ENCODE peak calls at places on chromosomes 12 and 14, in eight cellular contexts. One of them, this sample, is unnamed.

GRCh38 chr12:28742791-28743190 is 406.3 kb upstream of the FAR2 start:
- DNase-seq in prostate gland: no peak
- DNase-seq in transverse colon: no peak
- DNase-seq in sigmoid colon: no peak
- DNase-seq in suprapubic skin: no peak
- DNase-seq in GM12878: no peak
- DNase-seq in K562: no peak
- DNase-seq in stomach: no peak
- DNase-seq in this sample: no peak

GRCh38 chr12:20101046-20101445 is 267.3 kb upstream of the PDE3A start:
- DNase-seq in prostate gland: no peak
- DNase-seq in stomach: no peak
- DNase-seq in GM12878: no peak
- DNase-seq in sigmoid colon: peak
- DNase-seq in suprapubic skin: no peak
- DNase-seq in transverse colon: no peak
- DNase-seq in K562: no peak
- DNase-seq in this sample: no peak

GRCh38 chr14:105388110-105388951 is 10.0 kb upstream of the TEX22 start:
- DNase-seq in GM12878: no peak
- DNase-seq in prostate gland: no peak
- DNase-seq in K562: no peak
- DNase-seq in sigmoid colon: no peak
- DNase-seq in suprapubic skin: no peak
- DNase-seq in transverse colon: no peak
- DNase-seq in stomach: no peak
- DNase-seq in this sample: no peak

GRCh38 chr14:36952702-36953101 is 219.7 kb downstream of the SLC25A21 start:
- DNase-seq in suprapubic skin: no peak
- DNase-seq in transverse colon: no peak
- DNase-seq in K562: no peak
- DNase-seq in sigmoid colon: no peak
- DNase-seq in stomach: no peak
- DNase-seq in GM12878: no peak
- DNase-seq in prostate gland: no peak
- DNase-seq in this sample: no peak

GRCh38 chr12:43812926-43813325 is 6.8 kb upstream of the TWF1 start:
- DNase-seq in suprapubic skin: no peak
- DNase-seq in prostate gland: no peak
- DNase-seq in sigmoid colon: no peak
- DNase-seq in K562: no peak
- DNase-seq in GM12878: no peak
- DNase-seq in stomach: no peak
- DNase-seq in transverse colon: no peak
- DNase-seq in this sample: no peak

GRCh38 chr12:107207931-107208515 is 114.7 kb upstream of the CRY1 start:
- DNase-seq in stomach: no peak
- DNase-seq in transverse colon: no peak
- DNase-seq in K562: no peak
- DNase-seq in GM12878: no peak
- DNase-seq in suprapubic skin: no peak
- DNase-seq in prostate gland: no peak
- DNase-seq in sigmoid colon: no peak
- DNase-seq in this sample: no peak

GRCh38 chr12:101110856-101111255 is 99.2 kb downstream of the SLC5A8 start:
- DNase-seq in K562: no peak
- DNase-seq in suprapubic skin: no peak
- DNase-seq in sigmoid colon: no peak
- DNase-seq in GM12878: no peak
- DNase-seq in prostate gland: no peak
- DNase-seq in transverse colon: no peak
- DNase-seq in stomach: no peak
- DNase-seq in this sample: no peak

GRCh38 chr14:103190731-103191130 is 67.5 kb downstream of the TNFAIP2 start:
- DNase-seq in K562: no peak
- DNase-seq in stomach: no peak
- DNase-seq in prostate gland: no peak
- DNase-seq in transverse colon: no peak
- DNase-seq in suprapubic skin: no peak
- DNase-seq in sigmoid colon: peak
- DNase-seq in GM12878: no peak
- DNase-seq in this sample: no peak

GRCh38 chr12:101875112-101875961 is 2.0 kb upstream of the DRAM1 start:
- DNase-seq in K562: no peak
- DNase-seq in prostate gland: no peak
- DNase-seq in stomach: no peak
- DNase-seq in GM12878: no peak
- DNase-seq in sigmoid colon: no peak
- DNase-seq in suprapubic skin: no peak
- DNase-seq in transverse colon: no peak
- DNase-seq in this sample: no peak

GRCh38 chr14:24255931-24256696 is 6.9 kb downstream of the TGM1 start:
- DNase-seq in suprapubic skin: no peak
- DNase-seq in K562: peak
- DNase-seq in prostate gland: no peak
- DNase-seq in stomach: no peak
- DNase-seq in GM12878: no peak
- DNase-seq in sigmoid colon: no peak
- DNase-seq in transverse colon: no peak
- DNase-seq in this sample: no peak

GRCh38 chr14:88069677-88070076 is 64.7 kb downstream of the GPR65 start:
- DNase-seq in GM12878: no peak
- DNase-seq in stomach: no peak
- DNase-seq in suprapubic skin: no peak
- DNase-seq in transverse colon: no peak
- DNase-seq in sigmoid colon: no peak
- DNase-seq in K562: no peak
- DNase-seq in prostate gland: no peak
- DNase-seq in this sample: no peak

DNA sequence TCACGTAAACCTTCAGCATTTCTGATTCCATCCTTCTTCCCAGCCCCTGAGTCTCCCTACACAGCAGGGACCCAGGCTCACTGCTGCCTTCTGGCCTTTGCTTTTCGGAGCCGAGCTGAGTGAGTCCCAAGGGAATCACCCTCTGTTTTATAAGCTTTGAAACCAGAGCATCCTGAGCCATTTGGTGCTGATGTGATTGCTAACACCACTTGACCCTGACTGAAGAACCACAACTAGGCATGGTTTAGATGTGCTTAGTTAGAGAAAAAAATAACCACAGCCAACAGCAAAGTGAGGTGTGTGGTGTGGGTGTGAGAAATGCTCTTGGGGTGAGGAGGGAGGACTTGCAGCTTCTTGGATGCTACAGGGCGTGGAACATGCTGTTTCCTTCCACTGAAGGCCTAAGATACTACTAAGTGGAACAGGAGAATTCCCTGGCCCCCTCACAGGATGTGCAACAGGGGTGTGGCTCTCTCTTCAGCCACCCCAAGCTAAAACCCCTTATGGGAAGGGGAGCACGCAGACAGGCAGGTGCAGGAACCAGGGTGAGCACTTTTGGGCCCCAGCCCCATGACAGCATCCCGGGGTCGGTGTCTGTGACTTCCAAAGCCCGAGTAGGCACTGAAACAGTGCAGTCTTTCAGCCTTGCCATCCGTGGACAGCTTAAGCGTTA is at the start of gene TC2N:
- DNase-seq in suprapubic skin: no peak
- DNase-seq in stomach: no peak
- DNase-seq in prostate gland: no peak
- DNase-seq in transverse colon: no peak
- DNase-seq in K562: no peak
- DNase-seq in sigmoid colon: no peak
- DNase-seq in GM12878: no peak
- DNase-seq in this sample: no peak
- TF ChIP-seq POLR2AphosphoS5 in suprapubic skin: no peak
- TF ChIP-seq POLR2AphosphoS5 in stomach: no peak
- TF ChIP-seq POLR2AphosphoS5 in prostate gland: no peak
- TF ChIP-seq POLR2AphosphoS5 in transverse colon: no peak
- TF ChIP-seq POLR2AphosphoS5 in K562: no peak
- TF ChIP-seq POLR2AphosphoS5 in sigmoid colon: no peak
- TF ChIP-seq POLR2AphosphoS5 in GM12878: no peak
- TF ChIP-seq POLR2AphosphoS5 in this sample: no peak

GRCh38 chr14:58430156-58430555 is 2.6 kb downstream of the KIAA0586 start:
- DNase-seq in transverse colon: no peak
- DNase-seq in prostate gland: no peak
- DNase-seq in sigmoid colon: no peak
- DNase-seq in K562: no peak
- DNase-seq in GM12878: no peak
- DNase-seq in stomach: no peak
- DNase-seq in suprapubic skin: no peak
- DNase-seq in this sample: no peak

GRCh38 chr14:58426819-58427288 is 477 bp downstream of the TIMM9 start:
- DNase-seq in prostate gland: peak
- DNase-seq in stomach: peak
- DNase-seq in K562: peak
- DNase-seq in transverse colon: peak
- DNase-seq in GM12878: no peak
- DNase-seq in suprapubic skin: no peak
- DNase-seq in sigmoid colon: peak
- DNase-seq in this sample: peak

GRCh38 chr14:58427289-58428010 is at the start of the genes KIAA0586 and TIMM9:
- DNase-seq in K562: peak
- DNase-seq in sigmoid colon: peak
- DNase-seq in suprapubic skin: peak
- DNase-seq in transverse colon: peak
- DNase-seq in prostate gland: peak
- DNase-seq in GM12878: peak
- DNase-seq in stomach: peak
- DNase-seq in this sample: peak

DNA sequence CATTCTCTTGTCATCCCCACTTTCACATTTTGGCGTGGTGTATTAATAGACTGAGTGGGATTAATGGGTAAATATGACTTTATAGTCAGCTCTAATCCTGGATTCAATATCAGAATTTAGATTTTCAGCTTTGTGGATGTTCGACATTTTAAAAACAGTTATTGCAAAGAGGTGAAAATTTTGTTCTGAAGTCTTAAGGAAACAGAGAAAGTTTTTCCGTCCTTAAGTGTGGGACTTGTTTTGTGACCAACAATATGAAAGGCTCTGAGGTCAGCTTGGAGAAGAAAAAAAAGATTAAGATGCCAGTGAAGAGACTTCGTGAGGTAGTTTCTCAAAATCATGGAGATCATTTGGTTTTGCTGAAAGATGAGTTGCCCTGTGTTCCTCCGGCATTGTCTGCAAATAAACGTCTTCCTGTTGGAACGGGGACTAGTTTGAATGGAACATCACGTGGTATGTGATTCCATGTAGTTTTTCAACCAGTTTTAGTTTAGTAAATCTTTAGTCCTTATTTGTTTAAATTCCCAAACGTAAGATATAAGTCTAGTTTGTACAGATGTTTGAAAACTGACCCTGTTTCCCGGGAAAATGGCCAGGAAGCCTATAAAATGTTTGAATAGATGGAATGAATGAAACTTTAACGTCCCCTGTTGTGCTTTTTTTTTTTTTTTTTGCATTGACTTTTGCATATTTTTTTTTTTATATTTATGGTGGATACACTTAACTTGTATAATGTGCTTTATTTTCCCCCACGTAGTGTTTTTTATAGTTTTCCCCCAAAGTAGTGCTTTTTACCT is 690 bp downstream of the KIAA0586 start:
- DNase-seq in GM12878: no peak
- DNase-seq in K562: peak
- DNase-seq in suprapubic skin: no peak
- DNase-seq in transverse colon: peak
- DNase-seq in prostate gland: no peak
- DNase-seq in stomach: no peak
- DNase-seq in sigmoid colon: no peak
- DNase-seq in this sample: no peak
- H3K27ac ChIP-seq in GM12878: peak
- H3K27ac ChIP-seq in K562: peak
- H3K27ac ChIP-seq in suprapubic skin: peak
- H3K27ac ChIP-seq in transverse colon: peak
- H3K27ac ChIP-seq in prostate gland: peak
- H3K27ac ChIP-seq in stomach: peak
- H3K27ac ChIP-seq in sigmoid colon: peak
- H3K27ac ChIP-seq in this sample: peak

GRCh38 chr12:125148316-125148715 is 83.1 kb downstream of the AACS start:
- DNase-seq in suprapubic skin: no peak
- DNase-seq in sigmoid colon: no peak
- DNase-seq in transverse colon: no peak
- DNase-seq in GM12878: no peak
- DNase-seq in K562: no peak
- DNase-seq in stomach: no peak
- DNase-seq in prostate gland: no peak
- DNase-seq in this sample: no peak
- TF ChIP-seq POLR2AphosphoS5 in suprapubic skin: no peak
- TF ChIP-seq POLR2AphosphoS5 in sigmoid colon: no peak
- TF ChIP-seq POLR2AphosphoS5 in transverse colon: no peak
- TF ChIP-seq POLR2AphosphoS5 in GM12878: no peak
- TF ChIP-seq POLR2AphosphoS5 in K562: no peak
- TF ChIP-seq POLR2AphosphoS5 in stomach: no peak
- TF ChIP-seq POLR2AphosphoS5 in prostate gland: no peak
- TF ChIP-seq POLR2AphosphoS5 in this sample: no peak

GRCh38 chr14:61456720-61457119 is 135.3 kb downstream of the PRKCH start:
- DNase-seq in prostate gland: peak
- DNase-seq in stomach: peak
- DNase-seq in sigmoid colon: peak
- DNase-seq in GM12878: no peak
- DNase-seq in transverse colon: peak
- DNase-seq in suprapubic skin: peak
- DNase-seq in K562: peak
- DNase-seq in this sample: peak

GRCh38 chr14:61455351-61455750 is 134.0 kb downstream of the PRKCH start:
- DNase-seq in K562: no peak
- DNase-seq in transverse colon: no peak
- DNase-seq in suprapubic skin: no peak
- DNase-seq in sigmoid colon: no peak
- DNase-seq in prostate gland: no peak
- DNase-seq in GM12878: no peak
- DNase-seq in stomach: no peak
- DNase-seq in this sample: no peak

GRCh38 chr14:61452452-61452851 is 131.1 kb downstream of the PRKCH start:
- DNase-seq in stomach: no peak
- DNase-seq in sigmoid colon: no peak
- DNase-seq in K562: no peak
- DNase-seq in suprapubic skin: no peak
- DNase-seq in prostate gland: no peak
- DNase-seq in transverse colon: no peak
- DNase-seq in GM12878: no peak
- DNase-seq in this sample: no peak

GRCh38 chr14:61453103-61453767 is 131.9 kb downstream of the PRKCH start:
- DNase-seq in prostate gland: no peak
- DNase-seq in stomach: no peak
- DNase-seq in suprapubic skin: no peak
- DNase-seq in GM12878: no peak
- DNase-seq in K562: no peak
- DNase-seq in transverse colon: no peak
- DNase-seq in sigmoid colon: no peak
- DNase-seq in this sample: no peak

DNA sequence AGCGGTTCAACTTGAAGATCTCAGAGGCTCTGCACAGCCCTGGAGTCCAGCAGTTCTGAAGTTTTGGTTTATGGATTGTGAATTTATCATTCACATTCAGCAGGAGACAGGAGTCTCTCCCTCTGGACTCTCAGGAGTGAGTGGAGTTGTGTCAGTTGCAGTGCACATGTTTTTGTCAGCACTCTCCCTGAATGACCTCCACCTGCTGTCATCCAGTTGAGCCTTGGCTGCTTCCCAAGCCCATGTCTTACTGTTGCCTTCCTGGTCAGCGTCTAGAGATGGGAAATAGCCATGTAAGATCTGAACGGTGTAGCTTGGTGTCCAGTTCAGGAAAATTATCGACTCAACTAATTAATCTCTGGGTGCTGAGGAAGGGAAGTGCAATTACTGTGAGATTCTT is 133.2 kb downstream of the PRKCH start:
- DNase-seq in suprapubic skin: no peak
- DNase-seq in prostate gland: no peak
- DNase-seq in K562: no peak
- DNase-seq in sigmoid colon: no peak
- DNase-seq in transverse colon: no peak
- DNase-seq in GM12878: no peak
- DNase-seq in stomach: no peak
- DNase-seq in this sample: no peak
- H3K27ac ChIP-seq in suprapubic skin: no peak
- H3K27ac ChIP-seq in prostate gland: no peak
- H3K27ac ChIP-seq in K562: no peak
- H3K27ac ChIP-seq in sigmoid colon: no peak
- H3K27ac ChIP-seq in transverse colon: no peak
- H3K27ac ChIP-seq in GM12878: no peak
- H3K27ac ChIP-seq in stomach: no peak
- H3K27ac ChIP-seq in this sample: no peak

This sample was measured in breast epithelium.